ENCODE peak calls at places on chromosomes 13 and 19, in eight cellular contexts. I, E, S, P, Q, A, H and G are unnamed samples. For H3K4me1, the result is how much of the 10 kb centered on the place peaks cover.

GRCh38 chr19:45304141-45304926 is 18.3 kb downstream of the CKM start:
- DNase-seq in I (no peak), E (no peak), S (no peak), P (no peak), Q (no peak), A (no peak), H (no peak), G (no peak)

GRCh38 chr13:21674271-21675009 is 3.6 kb downstream of the FGF9 start:
- DNase-seq in I (no peak), E (no peak), S (no peak), P (no peak), Q (no peak), A (peak), H (no peak), G (no peak)

GRCh38 chr19:42323852-42324654 is 1.4 kb upstream of the MEGF8 start:
- DNase-seq in I (no peak), E (no peak), S (no peak), P (no peak), Q (peak), A (peak), H (peak), G (no peak)

GRCh38 chr13:110017379-110017778 is 231.0 kb upstream of the IRS2 start:
- DNase-seq in I (no peak), E (no peak), S (no peak), P (no peak), Q (no peak), A (no peak), H (no peak), G (no peak)

GRCh38 chr19:869245-870177 is 10.0 kb downstream of the CFD start:
- DNase-seq in I (peak), E (peak), S (peak), P (peak), Q (peak), A (no peak), H (no peak), G (no peak)

GRCh38 chr13:48333976-48334375 is 30.4 kb downstream of the RB1 start:
- DNase-seq in I (no peak), E (no peak), S (no peak), P (no peak), Q (no peak), A (no peak), H (no peak), G (no peak)

GRCh38 chr19:2902590-2903218 is 2.0 kb downstream of the ZNF57 start:
- DNase-seq in I (no peak), E (no peak), S (no peak), P (no peak), Q (no peak), A (no peak), H (no peak), G (no peak)

GRCh38 chr13:33228645-33229445 is 56.7 kb downstream of the STARD13 start:
- DNase-seq in I (no peak), E (no peak), S (no peak), P (no peak), Q (no peak), A (no peak), H (no peak), G (no peak)

GRCh38 chr13:106349080-106349841 is 186.2 kb downstream of the EFNB2 start:
- DNase-seq in I (no peak), E (no peak), S (no peak), P (peak), Q (no peak), A (peak), H (no peak), G (no peak)

GRCh38 chr19:11673608-11674041 is 65.1 kb downstream of the ZNF823 start:
- DNase-seq in I (no peak), E (peak), S (no peak), P (peak), Q (peak), A (peak), H (no peak), G (no peak)

GRCh38 chr13:114067381-114067885 is 65.0 kb downstream of the RASA3 start:
- DNase-seq in I (peak), E (no peak), S (no peak), P (no peak), Q (no peak), A (no peak), H (no peak), G (no peak)

GRCh38 chr13:67023088-67023893 is 206.8 kb downstream of the PCDH9 start:
- DNase-seq in I (no peak), E (no peak), S (no peak), P (no peak), Q (no peak), A (no peak), H (no peak), G (no peak)

GRCh38 chr13:93862259-93862658 is 617.2 kb downstream of the DCT start:
- DNase-seq in I (no peak), E (no peak), S (no peak), P (no peak), Q (no peak), A (no peak), H (no peak), G (no peak)

GRCh38 chr13:40589285-40590109 is 76.9 kb downstream of the FOXO1 start:
- DNase-seq in I (no peak), E (no peak), S (no peak), P (peak), Q (no peak), A (no peak), H (peak), G (no peak)

GRCh38 chr13:25267715-25268114 is 19.6 kb downstream of the MTMR6 start:
- DNase-seq in I (no peak), E (no peak), S (no peak), P (no peak), Q (no peak), A (no peak), H (no peak), G (no peak)

GRCh38 chr13:106145070-106145469 is 390.4 kb downstream of the EFNB2 start:
- DNase-seq in I (no peak), E (no peak), S (no peak), P (no peak), Q (no peak), A (no peak), H (no peak), G (no peak)

GRCh38 chr19:50728084-50728737 is 5.0 kb downstream of the CLEC11A start:
- DNase-seq in I (peak), E (peak), S (peak), P (peak), Q (peak), A (peak), H (peak), G (peak)

GRCh38 chr19:1027953-1028902 is 1.8 kb downstream of the CNN2 start:
- DNase-seq in I (no peak), E (peak), S (no peak), P (peak), Q (peak), A (peak), H (peak), G (no peak)

GRCh38 chr13:103371271-103371670 is 305.1 kb upstream of the SLC10A2 start:
- DNase-seq in I (no peak), E (no peak), S (no peak), P (no peak), Q (no peak), A (no peak), H (no peak), G (no peak)

GRCh38 chr13:29476046-29476445 is 119.4 kb downstream of the SLC7A1 start:
- DNase-seq in I (no peak), E (no peak), S (no peak), P (no peak), Q (no peak), A (no peak), H (no peak), G (no peak)

GRCh38 chr13:63351081-63351480 is 1935.4 kb upstream of the PCDH20 start:
- DNase-seq in I (no peak), E (no peak), S (no peak), P (no peak), Q (no peak), A (no peak), H (no peak), G (no peak)

GRCh38 chr19:48859711-48860572 is 8.5 kb downstream of the PLEKHA4 start:
- DNase-seq in I (no peak), E (no peak), S (no peak), P (peak), Q (no peak), A (peak), H (no peak), G (no peak)

GRCh38 chr13:20960663-20961309 is 58.2 kb upstream of the XPO4 start:
- DNase-seq in I (no peak), E (no peak), S (no peak), P (no peak), Q (no peak), A (no peak), H (no peak), G (no peak)

GRCh38 chr19:3483226-3483628 is at the start of gene SMIM44:
- DNase-seq in I (no peak), E (no peak), S (no peak), P (no peak), Q (no peak), A (no peak), H (no peak), G (no peak)

GRCh38 chr13:43516401-43516826 is 270.4 kb downstream of the ENOX1 start:
- DNase-seq in I (no peak), E (peak), S (peak), P (peak), Q (no peak), A (no peak), H (no peak), G (no peak)

GRCh38 chr13:91745962-91746361 is 347.5 kb downstream of the GPC5 start:
- DNase-seq in I (no peak), E (no peak), S (no peak), P (no peak), Q (no peak), A (no peak), H (no peak), G (no peak)

GRCh38 chr19:38674388-38675133 is 27.1 kb downstream of the ACTN4 start:
- DNase-seq in I (no peak), E (peak), S (no peak), P (no peak), Q (no peak), A (no peak), H (no peak), G (no peak)

GRCh38 chr13:34816118-34816517 is 126.0 kb upstream of the NBEA start:
- DNase-seq in I (no peak), E (no peak), S (no peak), P (no peak), Q (no peak), A (no peak), H (no peak), G (no peak)

GRCh38 chr13:37534181-37534580 is 64.4 kb downstream of the POSTN start:
- DNase-seq in I (no peak), E (no peak), S (no peak), P (no peak), Q (no peak), A (no peak), H (no peak), G (no peak)

DNA sequence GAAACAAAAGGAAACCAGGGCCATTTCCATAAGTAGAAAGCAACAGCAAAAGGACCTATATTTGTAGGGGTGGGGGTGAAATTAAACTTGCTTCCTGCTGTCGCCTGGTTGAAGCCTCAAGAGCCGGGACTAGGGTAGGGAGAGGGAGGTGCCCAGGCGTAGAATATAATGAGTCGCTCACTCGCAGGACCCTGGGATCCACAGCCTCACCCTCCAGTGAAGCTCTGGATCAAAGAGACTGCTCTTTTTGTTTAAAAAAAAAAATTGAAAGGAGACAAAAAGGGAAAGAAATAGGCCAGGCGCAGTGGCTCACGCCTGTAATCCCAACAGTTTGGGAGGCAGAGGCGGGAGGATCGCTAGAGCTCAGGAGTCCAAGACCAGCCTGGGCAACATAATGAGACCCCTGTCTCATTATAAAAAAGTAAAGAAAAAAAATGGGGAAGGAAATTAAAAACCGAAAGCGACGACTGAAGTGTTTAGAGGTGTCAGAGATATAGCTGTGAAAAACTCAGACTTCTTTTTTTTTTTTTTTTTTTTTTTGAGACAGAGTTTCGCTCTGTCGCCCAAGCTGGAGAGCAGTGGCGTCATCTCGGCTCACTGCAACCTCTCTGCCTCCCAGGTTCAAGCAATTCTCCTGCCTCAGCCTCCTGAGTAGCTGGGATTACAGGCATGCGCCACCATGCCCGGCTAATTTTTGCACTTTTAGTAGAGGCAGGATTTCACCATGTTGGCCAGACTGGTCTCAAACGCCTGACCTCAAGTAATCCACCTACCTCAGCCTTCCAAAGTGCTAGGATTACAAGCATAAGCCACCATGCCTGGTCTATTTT is 10.9 kb upstream of the ADGRE5 start:
- DNase-seq in I (no peak), E (no peak), S (no peak), P (no peak), Q (no peak), A (no peak), H (peak), G (no peak)
- H3K4me1 ChIP-seq in I (under half), E (under half), S (under half), P (under half), Q (under half), A (under half), H (under half), G (under half)

GRCh38 chr13:30647420-30647819 is 29.7 kb downstream of the USPL1 start:
- DNase-seq in I (no peak), E (no peak), S (no peak), P (no peak), Q (no peak), A (no peak), H (no peak), G (no peak)
- H3K27ac ChIP-seq in I (no peak), E (no peak), S (no peak), P (no peak), Q (no peak), A (no peak), H (no peak), G (no peak)

DNA sequence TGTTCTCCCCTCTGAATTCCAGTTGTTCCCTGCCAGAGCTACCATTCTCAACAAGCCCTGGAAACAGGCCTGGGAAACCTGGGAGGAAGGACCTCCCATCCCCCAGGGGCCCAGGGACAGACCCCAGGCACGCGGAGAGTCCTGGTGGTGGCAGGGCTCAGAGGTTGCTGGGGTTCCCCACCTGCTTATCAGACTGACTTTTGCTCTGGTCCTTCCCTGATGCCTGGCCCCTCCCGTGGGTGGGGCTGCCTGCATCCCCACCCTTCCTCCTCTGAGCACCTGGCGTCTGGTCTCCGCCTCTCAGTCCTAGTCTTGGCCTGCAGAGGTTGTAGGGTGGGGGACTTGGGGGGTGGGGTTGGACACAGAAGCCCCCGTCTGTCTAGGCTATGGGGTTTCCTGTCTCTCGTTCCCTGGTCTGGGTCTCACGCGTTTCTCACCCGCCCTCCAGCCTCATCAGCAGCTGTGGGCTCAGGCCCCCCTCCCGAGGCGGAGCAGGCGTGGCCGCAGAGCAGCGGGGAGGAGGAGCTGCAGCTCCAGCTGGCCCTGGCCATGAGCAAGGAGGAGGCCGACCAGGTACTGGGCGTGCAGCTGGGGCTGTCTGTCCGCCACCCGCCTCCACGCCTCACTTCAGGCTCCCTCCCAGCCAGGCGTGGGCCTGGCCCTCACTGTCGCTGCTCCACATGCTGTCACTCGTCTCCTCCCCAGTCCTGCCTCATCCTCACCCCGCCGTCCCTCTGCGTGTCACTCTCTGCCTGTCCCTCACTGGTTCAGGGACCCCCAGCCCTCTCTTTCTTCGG is 13.6 kb downstream of the EPN1 start:
- DNase-seq in I (no peak), E (no peak), S (no peak), P (peak), Q (peak), A (no peak), H (no peak), G (no peak)
- TF ChIP-seq POLR2A in I (no peak), E (no peak), S (no peak), P (no peak), Q (no peak), A (no peak), H (peak), G (no peak)

GRCh38 chr19:6239401-6239844 is 40.4 kb downstream of the MLLT1 start:
- DNase-seq in I (no peak), E (no peak), S (no peak), P (no peak), Q (peak), A (no peak), H (no peak), G (no peak)

GRCh38 chr19:6239871-6240676 is 39.7 kb downstream of the MLLT1 start:
- DNase-seq in I (no peak), E (no peak), S (no peak), P (no peak), Q (peak), A (no peak), H (no peak), G (no peak)

GRCh38 chr19:6241680-6242079 is 38.1 kb downstream of the MLLT1 start:
- DNase-seq in I (peak), E (no peak), S (no peak), P (peak), Q (peak), A (no peak), H (no peak), G (no peak)

GRCh38 chr19:6241056-6241455 is 38.7 kb downstream of the MLLT1 start:
- DNase-seq in I (no peak), E (no peak), S (no peak), P (no peak), Q (peak), A (no peak), H (no peak), G (peak)

GRCh38 chr19:6242677-6243076 is 37.1 kb downstream of the MLLT1 start:
- DNase-seq in I (no peak), E (no peak), S (no peak), P (no peak), Q (peak), A (no peak), H (no peak), G (peak)
- H3K4me1 ChIP-seq in I (half or more), E (under half), S (half or more), P (under half), Q (under half), A (under half), H (under half), G (half or more)

DNA sequence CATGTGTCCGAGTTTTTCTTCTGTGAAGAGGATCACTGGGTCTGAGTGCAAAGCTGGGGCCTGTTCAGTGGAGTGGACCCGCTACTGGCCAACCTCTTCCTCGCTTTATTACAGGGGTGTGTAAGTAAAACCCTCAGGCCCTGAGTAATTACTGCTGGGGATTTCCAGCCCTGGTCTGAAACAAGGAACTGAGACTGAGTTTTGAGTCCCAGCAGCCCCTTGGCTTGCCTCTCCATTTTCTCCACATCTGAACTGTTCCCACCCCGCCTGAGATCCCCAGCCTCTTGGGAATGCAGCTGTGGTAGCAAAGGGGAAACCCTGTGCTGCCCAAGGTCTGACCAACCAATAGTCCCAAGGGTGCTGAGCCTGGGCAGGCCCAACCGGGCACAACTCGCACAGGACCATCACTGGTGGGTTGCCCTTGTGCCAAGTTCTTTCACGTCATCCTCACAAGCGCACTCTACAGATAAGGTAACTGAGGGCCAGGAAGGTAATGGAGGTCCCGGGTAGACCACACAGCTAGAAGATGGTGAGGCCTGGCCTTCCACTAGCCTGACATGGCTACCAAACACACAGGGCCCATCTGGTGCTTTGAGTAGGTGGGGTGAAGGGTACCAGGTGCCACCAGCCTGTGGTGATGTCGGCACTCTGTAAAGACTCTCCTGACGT is 13.7 kb upstream of the SLC35E1 start:
- DNase-seq in I (no peak), E (no peak), S (no peak), P (no peak), Q (no peak), A (no peak), H (peak), G (peak)
- H3K27ac ChIP-seq in I (peak), E (no peak), S (peak), P (peak), Q (no peak), A (no peak), H (peak), G (peak)

DNA sequence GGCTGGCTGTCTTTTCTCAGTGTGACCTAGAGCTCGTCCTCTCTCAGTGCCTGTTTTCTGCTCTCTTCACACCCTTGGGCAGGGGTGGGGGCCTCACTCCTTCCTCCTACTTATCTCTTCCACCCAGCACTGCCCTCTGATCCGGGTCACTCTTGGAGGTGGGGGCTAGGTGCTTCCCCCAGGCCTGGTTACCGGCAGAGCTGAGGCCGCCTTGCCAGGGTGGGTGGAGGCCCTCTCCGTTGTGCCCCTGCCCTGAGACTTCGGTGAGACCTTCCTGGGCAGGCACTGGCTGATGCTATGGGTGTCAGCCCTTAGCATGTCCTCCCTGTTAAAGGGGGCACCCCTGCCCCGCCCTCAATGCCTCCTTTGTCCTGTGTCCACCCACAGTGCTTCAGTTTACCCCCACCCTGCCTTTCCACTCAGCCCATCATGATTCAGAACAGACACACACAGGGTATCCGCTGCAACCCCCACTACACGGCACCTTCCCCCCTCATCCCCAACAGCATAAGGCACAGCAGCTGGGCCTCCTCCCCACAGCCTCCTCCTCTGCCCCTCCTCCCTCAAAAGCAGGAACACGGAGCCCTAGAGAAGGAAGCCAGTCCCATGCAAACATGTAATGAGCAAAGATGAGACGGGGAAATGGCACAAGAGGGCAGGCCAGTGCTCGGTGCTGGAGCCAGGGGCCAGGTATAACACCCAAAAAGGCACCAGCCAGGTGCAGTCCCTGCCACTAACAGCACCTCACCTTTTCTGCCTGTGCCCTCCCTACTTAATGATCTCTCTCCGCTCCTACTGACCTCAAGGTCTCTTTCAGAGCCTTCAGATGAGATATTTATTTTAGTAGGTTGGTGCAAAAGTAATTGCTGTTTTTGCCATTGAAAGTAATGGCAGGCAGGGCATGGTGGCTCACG is 9.8 kb downstream of the ZGLP1 start:
- DNase-seq in I (no peak), E (no peak), S (no peak), P (no peak), Q (no peak), A (no peak), H (no peak), G (no peak)
- TF ChIP-seq POLR2A in I (no peak), E (no peak), S (no peak), P (no peak), Q (no peak), A (no peak), H (no peak), G (no peak)